ENCODE peak calls at places on chromosomes 3 and 15, in six cellular contexts. X, L, W, P, T and C are unnamed samples.

GRCh38 chr3:129609591-129610169 is 3.2 kb upstream of the PLXND1 start:
- DNase-seq in X (no peak), L (no peak), W (no peak), P (no peak), T (no peak), C (no peak)

GRCh38 chr3:76321615-76322014 is 536.3 kb upstream of the ZNF717 start:
- DNase-seq in X (no peak), L (no peak), W (no peak), P (no peak), T (no peak), C (no peak)

GRCh38 chr3:194121881-194122280 is 14.1 kb upstream of the HES1 start:
- DNase-seq in X (no peak), L (no peak), W (no peak), P (peak), T (no peak), C (no peak)

GRCh38 chr3:46668116-46668515 is 25.4 kb downstream of the ALS2CL start:
- DNase-seq in X (peak), L (no peak), W (no peak), P (no peak), T (peak), C (peak)

GRCh38 chr15:57172925-57173324 is 203.4 kb upstream of the CGNL1 start:
- DNase-seq in X (no peak), L (no peak), W (no peak), P (no peak), T (no peak), C (no peak)

GRCh38 chr15:90885432-90886290 is 1.4 kb downstream of the FES start:
- DNase-seq in X (peak), L (peak), W (peak), P (peak), T (peak), C (peak)

GRCh38 chr15:40754574-40754882 is 526 bp downstream of the RMDN3 start:
- DNase-seq in X (no peak), L (no peak), W (no peak), P (no peak), T (no peak), C (peak)

GRCh38 chr3:17972476-17972875 is 230.0 kb upstream of the TBC1D5 start:
- DNase-seq in X (no peak), L (no peak), W (no peak), P (no peak), T (no peak), C (no peak)

GRCh38 chr3:139122221-139122581 is 77.5 kb upstream of the PRR23C start:
- DNase-seq in X (no peak), L (no peak), W (no peak), P (no peak), T (no peak), C (no peak)

GRCh38 chr3:124217542-124217941 is 225.6 kb upstream of the ROPN1 start:
- DNase-seq in X (no peak), L (peak), W (no peak), P (peak), T (no peak), C (no peak)

GRCh38 chr15:41286665-41287333 is 45.6 kb downstream of the OIP5 start:
- DNase-seq in X (no peak), L (no peak), W (no peak), P (no peak), T (no peak), C (no peak)

GRCh38 chr3:190514163-190515153 is 573 bp downstream of the IL1RAP start:
- DNase-seq in X (no peak), L (peak), W (peak), P (peak), T (peak), C (peak)

GRCh38 chr3:190519886-190520285 is 6.0 kb downstream of the IL1RAP start:
- DNase-seq in X (no peak), L (no peak), W (no peak), P (no peak), T (no peak), C (no peak)

GRCh38 chr3:190517696-190518095 is 3.8 kb downstream of the IL1RAP start:
- DNase-seq in X (no peak), L (no peak), W (no peak), P (peak), T (no peak), C (no peak)

GRCh38 chr3:190513409-190514162 is at the start of gene IL1RAP:
- DNase-seq in X (peak), L (peak), W (peak), P (peak), T (peak), C (peak)

DNA sequence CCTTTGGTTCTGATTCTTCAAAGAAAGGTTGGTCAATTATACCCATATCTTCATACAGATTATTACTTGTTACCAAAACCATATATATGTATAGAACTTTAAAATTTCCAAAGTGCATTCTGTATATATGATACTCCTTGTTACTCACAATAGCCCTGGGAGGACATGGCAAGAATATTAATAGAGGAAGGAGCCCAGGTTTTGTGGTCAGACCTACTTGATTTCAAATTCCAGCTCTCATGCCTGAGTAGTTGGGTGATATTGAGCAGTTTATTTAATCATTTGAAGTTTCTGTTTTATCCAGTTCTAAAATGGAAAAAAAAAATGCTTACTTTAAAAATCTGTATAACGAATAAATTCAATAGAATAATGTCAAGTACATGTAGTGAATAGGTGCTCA is 2.5 kb downstream of the IL1RAP start:
- DNase-seq in X (no peak), L (no peak), W (no peak), P (no peak), T (no peak), C (no peak)
- H3K4me3 ChIP-seq in X (no peak), L (no peak), W (no peak), P (no peak), T (no peak), C (no peak)

DNA sequence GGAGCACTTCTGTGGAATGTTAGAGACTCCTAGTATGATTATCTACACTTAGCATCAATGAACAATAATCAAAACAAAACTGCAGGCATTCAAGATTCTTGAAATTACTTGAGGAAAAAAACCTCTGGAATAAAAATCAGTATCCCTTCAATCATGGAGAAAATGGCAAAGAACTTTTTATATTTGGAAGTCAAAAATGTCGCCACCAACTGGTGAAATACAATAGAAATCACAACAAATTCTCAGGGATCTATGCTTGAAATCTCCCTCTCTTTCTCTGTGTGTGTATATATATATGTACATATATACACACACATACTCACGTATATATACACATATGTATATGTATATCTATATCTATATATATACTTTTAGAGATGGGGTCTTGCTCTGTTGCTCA is 378.9 kb upstream of the ALCAM start:
- DNase-seq in X (no peak), L (no peak), W (no peak), P (peak), T (no peak), C (no peak)
- TF ChIP-seq CTCF in X (no peak), L (no peak), W (no peak), P (no peak), T (no peak), C (no peak)

DNA sequence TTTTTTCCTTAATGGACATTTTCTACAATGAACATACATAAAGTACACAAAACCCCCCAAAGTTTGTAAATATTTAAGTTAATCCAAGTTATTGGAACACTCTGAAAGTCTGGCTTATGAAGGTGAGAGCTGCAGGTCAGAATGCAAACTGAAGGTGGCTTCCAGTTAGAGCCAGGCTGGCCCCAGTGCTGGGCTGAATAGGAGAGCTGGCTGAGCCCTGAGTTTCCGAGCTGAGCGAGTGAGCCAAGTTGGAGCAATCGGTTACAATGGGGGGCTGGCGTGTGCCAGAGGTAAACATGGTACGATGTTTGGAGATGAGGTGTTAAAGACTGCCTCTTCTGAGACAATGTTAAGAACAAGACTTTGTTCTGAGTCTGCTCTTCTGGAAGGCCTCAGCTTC is 230.8 kb upstream of the MCTP2 start:
- DNase-seq in X (no peak), L (no peak), W (no peak), P (no peak), T (no peak), C (no peak)
- H3K4me3 ChIP-seq in X (no peak), L (no peak), W (no peak), P (no peak), T (no peak), C (no peak)

GRCh38 chr15:35210370-35210769 is 125.3 kb upstream of the NANOGP8 start:
- DNase-seq in X (no peak), L (no peak), W (no peak), P (no peak), T (no peak), C (no peak)

GRCh38 chr15:35211240-35211952 is 126.3 kb upstream of the NANOGP8 start:
- DNase-seq in X (no peak), L (no peak), W (no peak), P (no peak), T (no peak), C (no peak)

GRCh38 chr15:35208353-35208752 is 123.3 kb upstream of the NANOGP8 start:
- DNase-seq in X (no peak), L (no peak), W (no peak), P (no peak), T (no peak), C (no peak)

GRCh38 chr15:35209838-35210237 is 124.7 kb upstream of the NANOGP8 start:
- DNase-seq in X (no peak), L (no peak), W (no peak), P (peak), T (no peak), C (no peak)

GRCh38 chr15:35206060-35206675 is 121.1 kb upstream of the NANOGP8 start:
- DNase-seq in X (no peak), L (no peak), W (no peak), P (peak), T (no peak), C (no peak)
- TF ChIP-seq CTCF in X (no peak), L (no peak), W (no peak), P (peak), T (peak), C (peak)

GRCh38 chr15:59299919-59300617 is 72.6 kb downstream of the MYO1E start:
- DNase-seq in X (peak), L (peak), W (peak), P (peak), T (peak), C (no peak)
- H3K4me3 ChIP-seq in X (no peak), L (peak), W (no peak), P (peak), T (peak), C (no peak)

GRCh38 chr3:184129012-184129411 is 6.1 kb upstream of the EIF2B5 start:
- DNase-seq in X (no peak), L (no peak), W (no peak), P (peak), T (peak), C (peak)
- TF ChIP-seq CTCF in X (peak), L (peak), W (no peak), P (no peak), T (peak), C (peak)